ENCODE peak calls at places on chromosomes 3 and 15, in nine cellular contexts. Z is neural crest cell; H is activated naive CD4-positive, alpha-beta T cell treated with anti-CD3 and anti-CD28 coated beads, Interleukin-2, amount 10 ng/mL, durations not matched to agents 7 days and 5 days; G is activated naive CD8-positive, alpha-beta T cell treated with anti-CD3 and anti-CD28 coated beads, Interleukin-2, amount 10 ng/mL, durations not matched to agents 7 days and 5 days; L is NCI-H2081; M is KG1; U is stomach; O is Calu3; W is amniotic stem cell. E is an unnamed sample.

GRCh38 chr3:186930639-186931486 is 537 bp downstream of the ST6GAL1 start:
- DNase-seq in Z (peak), H (peak), G (peak), L (no peak), M (peak), U (peak), O (peak), W (no peak), E (peak)

GRCh38 chr3:8371085-8371551 is 130.5 kb upstream of the LMCD1 start:
- DNase-seq in Z (no peak), H (no peak), G (no peak), L (no peak), M (no peak), U (no peak), O (no peak), W (peak), E (no peak)

GRCh38 chr15:85763157-85763556 is 31.6 kb downstream of the KLHL25 start:
- DNase-seq in Z (no peak), H (no peak), G (no peak), L (no peak), M (no peak), U (no peak), O (no peak), W (no peak), E (no peak)

GRCh38 chr3:161770532-161771386 is 274.2 kb downstream of the OTOL1 start:
- DNase-seq in Z (no peak), H (no peak), G (no peak), L (no peak), M (peak), U (no peak), O (no peak), W (no peak), E (no peak)

GRCh38 chr3:195187609-195188529 is 83.1 kb downstream of the XXYLT1 start:
- DNase-seq in Z (no peak), H (no peak), G (no peak), L (no peak), M (no peak), U (no peak), O (no peak), W (peak), E (no peak)

GRCh38 chr3:149215474-149215873 is 6.2 kb downstream of the CP start:
- DNase-seq in Z (no peak), H (no peak), G (no peak), L (peak), M (no peak), U (no peak), O (no peak), W (no peak), E (no peak)

GRCh38 chr15:68271854-68272471 is 5.6 kb upstream of the FEM1B start:
- DNase-seq in Z (no peak), H (no peak), G (no peak), L (no peak), M (no peak), U (no peak), O (peak), W (peak), E (peak)

GRCh38 chr3:101926594-101927105 is 77.3 kb downstream of the NFKBIZ start:
- DNase-seq in Z (no peak), H (no peak), G (no peak), L (peak), M (no peak), U (no peak), O (no peak), W (no peak), E (no peak)

GRCh38 chr15:77632760-77633133 is at the start of gene LINGO1:
- DNase-seq in Z (peak), H (no peak), G (no peak), L (peak), M (no peak), U (no peak), O (peak), W (no peak), E (no peak)

GRCh38 chr3:138477120-138477519 is 42.7 kb downstream of the ESYT3 start:
- DNase-seq in Z (no peak), H (no peak), G (no peak), L (no peak), M (no peak), U (no peak), O (no peak), W (no peak), E (no peak)

GRCh38 chr15:90062023-90062728 is 40.1 kb downstream of the IDH2 start:
- DNase-seq in Z (peak), H (peak), G (no peak), L (peak), M (no peak), U (peak), O (peak), W (no peak), E (no peak)

GRCh38 chr3:17557749-17558463 is 184.5 kb downstream of the TBC1D5 start:
- DNase-seq in Z (no peak), H (no peak), G (no peak), L (no peak), M (no peak), U (no peak), O (no peak), W (no peak), E (no peak)

GRCh38 chr3:171357721-171358120 is 102.5 kb downstream of the TNIK start:
- DNase-seq in Z (no peak), H (no peak), G (no peak), L (no peak), M (no peak), U (no peak), O (no peak), W (no peak), E (no peak)

GRCh38 chr3:106566277-106566676 is 697.5 kb upstream of the CBLB start:
- DNase-seq in Z (no peak), H (no peak), G (no peak), L (no peak), M (no peak), U (no peak), O (peak), W (no peak), E (no peak)

GRCh38 chr15:57550640-57551039 is 41.1 kb upstream of the MYZAP start:
- DNase-seq in Z (no peak), H (no peak), G (no peak), L (no peak), M (no peak), U (peak), O (peak), W (no peak), E (no peak)

GRCh38 chr3:27758083-27758482 is 36.0 kb upstream of the EOMES start:
- DNase-seq in Z (no peak), H (no peak), G (no peak), L (no peak), M (no peak), U (no peak), O (no peak), W (peak), E (peak)

GRCh38 chr3:110821586-110821985 is 250.0 kb upstream of the NECTIN3 start:
- DNase-seq in Z (no peak), H (no peak), G (no peak), L (no peak), M (no peak), U (no peak), O (no peak), W (no peak), E (no peak)

GRCh38 chr3:106575029-106575428 is 706.2 kb upstream of the CBLB start:
- DNase-seq in Z (no peak), H (no peak), G (no peak), L (no peak), M (no peak), U (no peak), O (no peak), W (no peak), E (no peak)

GRCh38 chr3:12454076-12454807 is 30.0 kb upstream of the TSEN2 start:
- DNase-seq in Z (no peak), H (no peak), G (no peak), L (no peak), M (no peak), U (no peak), O (no peak), W (no peak), E (no peak)

GRCh38 chr3:99418709-99419108 is 219.7 kb upstream of the COL8A1 start:
- DNase-seq in Z (no peak), H (no peak), G (no peak), L (no peak), M (no peak), U (no peak), O (no peak), W (no peak), E (no peak)

GRCh38 chr3:101519685-101520365 is 6.8 kb upstream of the SENP7 start:
- DNase-seq in Z (no peak), H (no peak), G (no peak), L (no peak), M (no peak), U (no peak), O (peak), W (no peak), E (no peak)

GRCh38 chr3:174397848-174398247 is 461.3 kb upstream of the NAALADL2 start:
- DNase-seq in Z (no peak), H (no peak), G (no peak), L (peak), M (peak), U (no peak), O (no peak), W (no peak), E (peak)

GRCh38 chr3:54213910-54214309 is 91.6 kb downstream of the CACNA2D3 start:
- DNase-seq in Z (no peak), H (no peak), G (no peak), L (no peak), M (no peak), U (no peak), O (no peak), W (no peak), E (no peak)

GRCh38 chr3:169562988-169563774 is 100.3 kb downstream of the MECOM start:
- DNase-seq in Z (no peak), H (no peak), G (no peak), L (no peak), M (no peak), U (no peak), O (peak), W (no peak), E (no peak)

GRCh38 chr15:31254431-31255175 is 72.0 kb upstream of the KLF13 start:
- DNase-seq in Z (no peak), H (no peak), G (no peak), L (peak), M (no peak), U (no peak), O (no peak), W (no peak), E (no peak)

GRCh38 chr3:58073315-58074125 is 65.3 kb downstream of the FLNB start:
- DNase-seq in Z (no peak), H (no peak), G (no peak), L (no peak), M (no peak), U (no peak), O (no peak), W (no peak), E (no peak)

GRCh38 chr3:191240432-191240831 is 41.4 kb downstream of the OSTN start:
- DNase-seq in Z (no peak), H (no peak), G (no peak), L (no peak), M (no peak), U (no peak), O (no peak), W (no peak), E (no peak)

GRCh38 chr3:192840143-192840836 is 77.4 kb downstream of the MB21D2 start:
- DNase-seq in Z (no peak), H (no peak), G (no peak), L (no peak), M (no peak), U (no peak), O (no peak), W (no peak), E (no peak)

GRCh38 chr3:162729686-162730085 is 1233.1 kb downstream of the OTOL1 start:
- DNase-seq in Z (no peak), H (no peak), G (no peak), L (no peak), M (no peak), U (no peak), O (no peak), W (no peak), E (no peak)

GRCh38 chr3:20008646-20009045 is 3.4 kb downstream of the PP2D1 start:
- DNase-seq in Z (no peak), H (no peak), G (no peak), L (no peak), M (no peak), U (no peak), O (no peak), W (no peak), E (no peak)

GRCh38 chr3:9861201-9861600 is 17.4 kb upstream of the RPUSD3 start:
- DNase-seq in Z (no peak), H (no peak), G (no peak), L (no peak), M (no peak), U (no peak), O (no peak), W (no peak), E (no peak)

GRCh38 chr3:50153782-50154475 is 1.2 kb upstream of the SEMA3F start:
- DNase-seq in Z (no peak), H (no peak), G (no peak), L (no peak), M (no peak), U (no peak), O (no peak), W (no peak), E (no peak)

GRCh38 chr15:69994429-69995201 is 103.1 kb downstream of the TLE3 start:
- DNase-seq in Z (no peak), H (no peak), G (no peak), L (no peak), M (no peak), U (no peak), O (no peak), W (no peak), E (no peak)

GRCh38 chr3:190595807-190596206 is 81.9 kb downstream of the IL1RAP start:
- DNase-seq in Z (no peak), H (no peak), G (no peak), L (no peak), M (no peak), U (no peak), O (no peak), W (no peak), E (no peak)

E was measured in HCT116.